ENCODE peak calls at places on chromosomes 7 and 10, in seven cellular contexts. B, I, E, O, G, S and H are unnamed samples.

GRCh38 chr7:151706568-151707469 is 170.1 kb downstream of the PRKAG2 start:
- DNase-seq in S (no peak), E (no peak), O (no peak), B (no peak), I (no peak), G (no peak), H (no peak)

GRCh38 chr7:116173051-116174028 is 37.0 kb upstream of the TES start:
- DNase-seq in O (no peak), B (peak), S (peak), I (peak), E (peak), G (no peak), H (peak)

GRCh38 chr7:130292682-130293257 is at the start of gene CPA4:
- DNase-seq in G (peak), B (no peak), S (no peak), O (no peak), E (peak), I (no peak), H (no peak)

GRCh38 chr7:2774280-2774679 is 69.8 kb downstream of the GNA12 start:
- DNase-seq in S (no peak), E (no peak), B (no peak), I (no peak), G (no peak), O (no peak), H (no peak)

GRCh38 chr10:130138479-130138866 is 2.3 kb downstream of the GLRX3 start:
- DNase-seq in S (peak), G (peak), E (peak), O (no peak), B (no peak), I (peak), H (peak)

GRCh38 chr7:140269004-140269638 is 92.3 kb upstream of the KDM7A start:
- DNase-seq in S (no peak), B (no peak), G (no peak), E (no peak), O (no peak), I (no peak), H (no peak)

GRCh38 chr7:110104243-110104642 is 986.7 kb upstream of the LRRN3 start:
- DNase-seq in G (no peak), I (no peak), B (no peak), O (no peak), E (no peak), S (no peak), H (no peak)

GRCh38 chr7:37187179-37187578 is 261.5 kb downstream of the ELMO1 start:
- DNase-seq in I (no peak), O (no peak), S (no peak), E (no peak), G (no peak), B (no peak), H (no peak)

GRCh38 chr7:85840532-85840931 is 653.7 kb upstream of the SEMA3D start:
- DNase-seq in I (no peak), E (no peak), O (no peak), B (no peak), S (no peak), G (no peak), H (peak)

GRCh38 chr7:46468753-46469356 is 547.8 kb upstream of the IGFBP3 start:
- DNase-seq in E (peak), I (peak), G (no peak), B (no peak), S (no peak), O (no peak), H (no peak)

GRCh38 chr7:50857804-50858203 is 75.1 kb upstream of the GRB10 start:
- DNase-seq in S (peak), E (no peak), B (no peak), G (no peak), O (no peak), I (no peak), H (peak)

GRCh38 chr10:120735773-120736371 is 115.3 kb upstream of the WDR11 start:
- DNase-seq in O (no peak), S (no peak), I (no peak), G (no peak), B (no peak), E (peak), H (no peak)

GRCh38 chr7:118057404-118057803 is 126.6 kb upstream of the LSM8 start:
- DNase-seq in S (no peak), E (peak), O (no peak), I (peak), B (no peak), G (peak), H (no peak)

GRCh38 chr7:1710936-1711335 is 40.9 kb downstream of the ELFN1 start:
- DNase-seq in E (no peak), S (no peak), O (no peak), I (no peak), G (no peak), B (no peak), H (no peak)

GRCh38 chr7:82594665-82595064 is 151.1 kb upstream of the CACNA2D1 start:
- DNase-seq in B (no peak), S (peak), E (peak), G (no peak), O (no peak), I (no peak), H (peak)

GRCh38 chr10:101995451-101996063 is 60.4 kb downstream of the ARMH3 start:
- DNase-seq in O (no peak), G (no peak), I (no peak), E (peak), B (no peak), S (no peak), H (no peak)

GRCh38 chr7:2309889-2310331 is 4.3 kb downstream of the SNX8 start:
- DNase-seq in S (no peak), G (peak), I (no peak), B (no peak), E (peak), O (no peak), H (no peak)

GRCh38 chr10:17474595-17474994 is 20.2 kb upstream of the ST8SIA6 start:
- DNase-seq in S (no peak), B (no peak), O (no peak), G (no peak), E (peak), I (no peak), H (no peak)

GRCh38 chr7:2159176-2159520 is 73.6 kb downstream of the MAD1L1 start:
- DNase-seq in O (no peak), E (no peak), B (no peak), I (no peak), S (no peak), G (no peak), H (no peak)

GRCh38 chr7:5541087-5541992 is 117.7 kb upstream of the TNRC18 start:
- DNase-seq in B (no peak), O (no peak), I (no peak), E (no peak), G (no peak), S (no peak), H (no peak)

GRCh38 chr7:10316488-10316887 is 657.2 kb upstream of the PHF14 start:
- DNase-seq in E (no peak), S (no peak), I (no peak), B (no peak), G (no peak), O (no peak), H (no peak)

GRCh38 chr10:80464557-80465466 is 10.7 kb downstream of the TSPAN14 start:
- DNase-seq in O (no peak), G (no peak), I (peak), E (no peak), B (no peak), S (no peak), H (no peak)

GRCh38 chr7:111192614-111193053 is 101.7 kb downstream of the LRRN3 start:
- DNase-seq in I (no peak), O (no peak), B (no peak), S (no peak), G (no peak), E (no peak), H (no peak)

GRCh38 chr7:131330299-131330698 is 2.6 kb downstream of the MKLN1 start:
- DNase-seq in E (no peak), O (no peak), B (no peak), S (no peak), G (no peak), I (no peak), H (no peak)

GRCh38 chr10:8435186-8436055 is 380.9 kb downstream of the GATA3 start:
- DNase-seq in B (no peak), G (no peak), S (no peak), I (no peak), E (no peak), O (no peak), H (no peak)

GRCh38 chr10:3761916-3762708 is 22.9 kb downstream of the KLF6 start:
- DNase-seq in E (no peak), O (no peak), S (no peak), I (no peak), B (no peak), G (no peak), H (no peak)

GRCh38 chr10:118900617-118901016 is 128.9 kb upstream of the NANOS1 start:
- DNase-seq in I (no peak), E (no peak), B (no peak), G (no peak), S (no peak), O (no peak), H (no peak)

GRCh38 chr7:1858435-1859265 is 188.6 kb downstream of the ELFN1 start:
- DNase-seq in B (no peak), I (no peak), G (no peak), S (no peak), E (no peak), O (peak), H (no peak)